ENCODE peak calls at places on chromosomes 6 and 20, in five cellular contexts. J, F, E, S and I are unnamed samples.

GRCh38 chr20:10379761-10380160 is 54.3 kb downstream of the MKKS start:
- DNase-seq in E (no peak), J (no peak), S (no peak), F (no peak), I (no peak)

GRCh38 chr6:116763871-116764270 is 1.6 kb downstream of the FAM162B start:
- DNase-seq in J (no peak), E (no peak), F (peak), S (no peak), I (no peak)

GRCh38 chr6:144341831-144342527 is 56.8 kb downstream of the UTRN start:
- DNase-seq in F (no peak), E (peak), S (peak), J (no peak), I (no peak)

GRCh38 chr6:135901776-135902524 is 50.4 kb downstream of the PDE7B start:
- DNase-seq in S (no peak), J (no peak), E (peak), F (peak), I (no peak)

GRCh38 chr6:72968704-72969103 is 256.6 kb downstream of the KHDC1L start:
- DNase-seq in S (no peak), E (no peak), F (peak), J (no peak), I (no peak)

GRCh38 chr6:108115598-108116058 is 41.1 kb upstream of the OSTM1 start:
- DNase-seq in S (peak), E (peak), F (peak), J (no peak), I (no peak)

GRCh38 chr6:9178066-9178465 is 742.7 kb upstream of the SLC35B3 start:
- DNase-seq in J (no peak), E (no peak), F (no peak), S (no peak), I (no peak)

GRCh38 chr6:158517038-158517437 is 42.9 kb upstream of the TMEM181 start:
- DNase-seq in S (no peak), F (no peak), E (no peak), J (no peak), I (no peak)

GRCh38 chr6:40265615-40266014 is 321.5 kb downstream of the LRFN2 start:
- DNase-seq in J (no peak), E (no peak), S (no peak), F (no peak), I (no peak)

GRCh38 chr6:159540152-159540551 is 152.9 kb downstream of the SOD2 start:
- DNase-seq in S (no peak), E (no peak), F (peak), J (no peak), I (no peak)

GRCh38 chr6:43846556-43846955 is 76.5 kb downstream of the VEGFA start:
- DNase-seq in S (no peak), F (peak), J (no peak), E (no peak), I (no peak)

GRCh38 chr6:157099912-157100593 is 223.3 kb downstream of the TMEM242 start:
- DNase-seq in E (peak), F (no peak), S (no peak), J (no peak), I (peak)

GRCh38 chr6:160400426-160400825 is 52.2 kb downstream of the SLC22A3 start:
- DNase-seq in S (no peak), E (peak), J (no peak), F (no peak), I (no peak)

GRCh38 chr6:36827261-36828079 is 11.8 kb downstream of the CPNE5 start:
- DNase-seq in E (peak), F (peak), J (peak), S (no peak), I (peak)

GRCh38 chr6:86563197-86563596 is 374.1 kb upstream of the HTR1E start:
- DNase-seq in E (no peak), S (no peak), F (no peak), J (no peak), I (no peak)

GRCh38 chr6:12118604-12119003 is 106.5 kb downstream of the HIVEP1 start:
- DNase-seq in E (no peak), F (no peak), J (no peak), S (no peak), I (no peak)

GRCh38 chr6:127952831-127953230 is 52.0 kb upstream of the THEMIS start:
- DNase-seq in E (peak), J (no peak), S (no peak), F (no peak), I (no peak)

GRCh38 chr6:130517444-130517931 is 151.7 kb downstream of the TMEM200A start:
- DNase-seq in J (no peak), F (peak), E (no peak), S (no peak), I (no peak)